ENCODE peak calls at places on chromosomes 13 and 19, in nine cellular contexts. One of them, this sample, is unnamed.

GRCh38 chr19:1911098-1911497 is 5.9 kb downstream of the ADAT3 start:
- DNase-seq in retinal pigment epithelial cell: no peak
- DNase-seq in CD8-positive, alpha-beta T cell: no peak
- DNase-seq in lower leg skin: no peak
- DNase-seq in IMR-90: no peak
- DNase-seq in AG10803: no peak
- DNase-seq in PC-9: no peak
- DNase-seq in HCT116: no peak
- DNase-seq in psoas muscle: no peak
- DNase-seq in this sample: no peak

GRCh38 chr13:99587893-99588606 is 86.8 kb downstream of the TM9SF2 start:
- DNase-seq in lower leg skin: no peak
- DNase-seq in AG10803: no peak
- DNase-seq in HCT116: no peak
- DNase-seq in retinal pigment epithelial cell: no peak
- DNase-seq in CD8-positive, alpha-beta T cell: no peak
- DNase-seq in IMR-90: no peak
- DNase-seq in psoas muscle: no peak
- DNase-seq in PC-9: no peak
- DNase-seq in this sample: no peak

GRCh38 chr13:102597029-102598015 is 536 bp downstream of the TPP2 start:
- DNase-seq in CD8-positive, alpha-beta T cell: peak
- DNase-seq in psoas muscle: peak
- DNase-seq in lower leg skin: peak
- DNase-seq in PC-9: peak
- DNase-seq in HCT116: no peak
- DNase-seq in retinal pigment epithelial cell: no peak
- DNase-seq in IMR-90: peak
- DNase-seq in AG10803: peak
- DNase-seq in this sample: no peak

GRCh38 chr19:7673995-7674667 is 2.8 kb upstream of the MCEMP1 start:
- DNase-seq in psoas muscle: peak
- DNase-seq in IMR-90: peak
- DNase-seq in AG10803: peak
- DNase-seq in CD8-positive, alpha-beta T cell: no peak
- DNase-seq in retinal pigment epithelial cell: no peak
- DNase-seq in lower leg skin: peak
- DNase-seq in PC-9: peak
- DNase-seq in HCT116: peak
- DNase-seq in this sample: no peak

GRCh38 chr13:20408181-20408580 is 117.5 kb downstream of the CRYL1 start:
- DNase-seq in psoas muscle: no peak
- DNase-seq in retinal pigment epithelial cell: no peak
- DNase-seq in CD8-positive, alpha-beta T cell: no peak
- DNase-seq in lower leg skin: no peak
- DNase-seq in HCT116: no peak
- DNase-seq in IMR-90: no peak
- DNase-seq in AG10803: no peak
- DNase-seq in PC-9: no peak
- DNase-seq in this sample: no peak

GRCh38 chr13:28794370-28794769 is 25.8 kb upstream of the MTUS2 start:
- DNase-seq in PC-9: no peak
- DNase-seq in retinal pigment epithelial cell: no peak
- DNase-seq in lower leg skin: no peak
- DNase-seq in psoas muscle: no peak
- DNase-seq in IMR-90: no peak
- DNase-seq in HCT116: no peak
- DNase-seq in CD8-positive, alpha-beta T cell: no peak
- DNase-seq in AG10803: no peak
- DNase-seq in this sample: no peak

GRCh38 chr19:13850910-13851753 is 25.8 kb upstream of the NANOS3 start:
- DNase-seq in AG10803: peak
- DNase-seq in IMR-90: peak
- DNase-seq in retinal pigment epithelial cell: peak
- DNase-seq in CD8-positive, alpha-beta T cell: no peak
- DNase-seq in lower leg skin: peak
- DNase-seq in HCT116: peak
- DNase-seq in psoas muscle: peak
- DNase-seq in PC-9: peak
- DNase-seq in this sample: peak

GRCh38 chr19:43723588-43723987 is 7.7 kb downstream of the IRGC start:
- DNase-seq in AG10803: no peak
- DNase-seq in psoas muscle: no peak
- DNase-seq in retinal pigment epithelial cell: no peak
- DNase-seq in PC-9: no peak
- DNase-seq in lower leg skin: no peak
- DNase-seq in IMR-90: no peak
- DNase-seq in CD8-positive, alpha-beta T cell: no peak
- DNase-seq in HCT116: peak
- DNase-seq in this sample: no peak

GRCh38 chr13:85985791-85986190 is 186.6 kb upstream of the SLITRK6 start:
- DNase-seq in PC-9: no peak
- DNase-seq in AG10803: no peak
- DNase-seq in psoas muscle: no peak
- DNase-seq in retinal pigment epithelial cell: no peak
- DNase-seq in IMR-90: no peak
- DNase-seq in HCT116: no peak
- DNase-seq in CD8-positive, alpha-beta T cell: no peak
- DNase-seq in lower leg skin: no peak
- DNase-seq in this sample: no peak

GRCh38 chr13:43939149-43939548 is 59.4 kb downstream of the LACC1 start:
- DNase-seq in CD8-positive, alpha-beta T cell: no peak
- DNase-seq in IMR-90: no peak
- DNase-seq in retinal pigment epithelial cell: no peak
- DNase-seq in psoas muscle: no peak
- DNase-seq in HCT116: no peak
- DNase-seq in AG10803: no peak
- DNase-seq in PC-9: peak
- DNase-seq in lower leg skin: no peak
- DNase-seq in this sample: no peak

GRCh38 chr13:114115191-114115671 is 17.2 kb downstream of the RASA3 start:
- DNase-seq in HCT116: no peak
- DNase-seq in PC-9: no peak
- DNase-seq in psoas muscle: peak
- DNase-seq in CD8-positive, alpha-beta T cell: no peak
- DNase-seq in lower leg skin: no peak
- DNase-seq in IMR-90: peak
- DNase-seq in retinal pigment epithelial cell: no peak
- DNase-seq in AG10803: peak
- DNase-seq in this sample: peak

GRCh38 chr13:112688560-112689497 is 1.0 kb upstream of the ATP11A start:
- DNase-seq in PC-9: no peak
- DNase-seq in CD8-positive, alpha-beta T cell: no peak
- DNase-seq in IMR-90: no peak
- DNase-seq in psoas muscle: no peak
- DNase-seq in AG10803: peak
- DNase-seq in retinal pigment epithelial cell: no peak
- DNase-seq in HCT116: no peak
- DNase-seq in lower leg skin: no peak
- DNase-seq in this sample: no peak

GRCh38 chr19:56162258-56162657 is 13.6 kb upstream of the GALP start:
- DNase-seq in IMR-90: peak
- DNase-seq in psoas muscle: no peak
- DNase-seq in HCT116: no peak
- DNase-seq in AG10803: no peak
- DNase-seq in PC-9: no peak
- DNase-seq in lower leg skin: no peak
- DNase-seq in retinal pigment epithelial cell: no peak
- DNase-seq in CD8-positive, alpha-beta T cell: no peak
- DNase-seq in this sample: no peak

GRCh38 chr13:29922896-29923295 is 72.5 kb upstream of the UBL3 start:
- DNase-seq in PC-9: no peak
- DNase-seq in CD8-positive, alpha-beta T cell: no peak
- DNase-seq in HCT116: no peak
- DNase-seq in retinal pigment epithelial cell: no peak
- DNase-seq in AG10803: peak
- DNase-seq in lower leg skin: no peak
- DNase-seq in IMR-90: peak
- DNase-seq in psoas muscle: no peak
- DNase-seq in this sample: no peak

GRCh38 chr19:50708179-50708879 is 11.3 kb downstream of the SHANK1 start:
- DNase-seq in AG10803: no peak
- DNase-seq in retinal pigment epithelial cell: no peak
- DNase-seq in HCT116: no peak
- DNase-seq in psoas muscle: peak
- DNase-seq in CD8-positive, alpha-beta T cell: no peak
- DNase-seq in IMR-90: peak
- DNase-seq in lower leg skin: no peak
- DNase-seq in PC-9: no peak
- DNase-seq in this sample: no peak

GRCh38 chr19:50711805-50712204 is 7.8 kb downstream of the SHANK1 start:
- DNase-seq in IMR-90: no peak
- DNase-seq in HCT116: no peak
- DNase-seq in lower leg skin: no peak
- DNase-seq in AG10803: no peak
- DNase-seq in PC-9: no peak
- DNase-seq in retinal pigment epithelial cell: no peak
- DNase-seq in CD8-positive, alpha-beta T cell: no peak
- DNase-seq in psoas muscle: peak
- DNase-seq in this sample: no peak

GRCh38 chr19:50710612-50711011 is 9.0 kb downstream of the SHANK1 start:
- DNase-seq in CD8-positive, alpha-beta T cell: no peak
- DNase-seq in HCT116: no peak
- DNase-seq in PC-9: no peak
- DNase-seq in psoas muscle: peak
- DNase-seq in lower leg skin: no peak
- DNase-seq in IMR-90: no peak
- DNase-seq in AG10803: no peak
- DNase-seq in retinal pigment epithelial cell: no peak
- DNase-seq in this sample: no peak

GRCh38 chr19:50711196-50711595 is 8.4 kb downstream of the SHANK1 start:
- DNase-seq in PC-9: no peak
- DNase-seq in HCT116: no peak
- DNase-seq in CD8-positive, alpha-beta T cell: no peak
- DNase-seq in psoas muscle: peak
- DNase-seq in AG10803: no peak
- DNase-seq in IMR-90: no peak
- DNase-seq in lower leg skin: no peak
- DNase-seq in retinal pigment epithelial cell: no peak
- DNase-seq in this sample: no peak

DNA sequence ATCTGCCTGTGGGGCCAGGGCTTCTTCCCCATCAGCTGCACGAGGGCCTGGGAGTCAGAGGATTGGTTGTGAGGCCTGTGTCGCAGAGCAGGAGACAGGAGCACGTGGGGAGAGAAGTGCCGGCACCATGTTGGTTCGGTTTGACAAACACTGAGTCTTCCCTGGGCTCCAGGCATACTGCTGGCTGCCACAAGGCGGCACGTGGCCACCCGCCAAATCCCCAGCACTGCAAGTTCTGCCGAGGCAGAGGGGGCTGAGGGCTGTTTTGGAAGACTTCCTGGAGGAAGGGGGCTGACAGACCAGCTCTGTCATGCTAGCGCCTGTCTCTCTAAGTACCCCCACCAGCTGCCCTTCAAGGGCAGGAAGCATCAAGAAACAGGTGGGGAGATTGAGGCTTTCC is 9.5 kb downstream of the SHANK1 start:
- DNase-seq in HCT116: no peak
- DNase-seq in psoas muscle: peak
- DNase-seq in lower leg skin: no peak
- DNase-seq in IMR-90: no peak
- DNase-seq in PC-9: no peak
- DNase-seq in retinal pigment epithelial cell: no peak
- DNase-seq in AG10803: no peak
- DNase-seq in CD8-positive, alpha-beta T cell: no peak
- DNase-seq in this sample: no peak
- TF ChIP-seq CTCF in HCT116: peak
- TF ChIP-seq CTCF in psoas muscle: no peak
- TF ChIP-seq CTCF in lower leg skin: no peak
- TF ChIP-seq CTCF in IMR-90: peak
- TF ChIP-seq CTCF in PC-9: no peak
- TF ChIP-seq CTCF in retinal pigment epithelial cell: no peak
- TF ChIP-seq CTCF in AG10803: peak
- TF ChIP-seq CTCF in CD8-positive, alpha-beta T cell: no peak
- TF ChIP-seq CTCF in this sample: no peak

GRCh38 chr19:46297700-46298476 is 1.0 kb downstream of the HIF3A start:
- DNase-seq in IMR-90: no peak
- DNase-seq in PC-9: no peak
- DNase-seq in psoas muscle: peak
- DNase-seq in AG10803: no peak
- DNase-seq in retinal pigment epithelial cell: no peak
- DNase-seq in HCT116: no peak
- DNase-seq in CD8-positive, alpha-beta T cell: no peak
- DNase-seq in lower leg skin: peak
- DNase-seq in this sample: no peak
- H3K4me3 ChIP-seq in IMR-90: no peak
- H3K4me3 ChIP-seq in PC-9: no peak
- H3K4me3 ChIP-seq in psoas muscle: peak
- H3K4me3 ChIP-seq in AG10803: no peak
- H3K4me3 ChIP-seq in retinal pigment epithelial cell: peak
- H3K4me3 ChIP-seq in HCT116: no peak
- H3K4me3 ChIP-seq in CD8-positive, alpha-beta T cell: no peak
- H3K4me3 ChIP-seq in lower leg skin: peak
- H3K4me3 ChIP-seq in this sample: no peak

GRCh38 chr13:98413796-98414195 is 163.1 kb downstream of the STK24 start:
- DNase-seq in PC-9: no peak
- DNase-seq in CD8-positive, alpha-beta T cell: no peak
- DNase-seq in lower leg skin: no peak
- DNase-seq in psoas muscle: no peak
- DNase-seq in IMR-90: no peak
- DNase-seq in retinal pigment epithelial cell: no peak
- DNase-seq in AG10803: no peak
- DNase-seq in HCT116: no peak
- DNase-seq in this sample: no peak
- TF ChIP-seq CTCF in PC-9: no peak
- TF ChIP-seq CTCF in CD8-positive, alpha-beta T cell: no peak
- TF ChIP-seq CTCF in lower leg skin: no peak
- TF ChIP-seq CTCF in psoas muscle: no peak
- TF ChIP-seq CTCF in IMR-90: no peak
- TF ChIP-seq CTCF in retinal pigment epithelial cell: no peak
- TF ChIP-seq CTCF in AG10803: no peak
- TF ChIP-seq CTCF in HCT116: peak
- TF ChIP-seq CTCF in this sample: no peak

GRCh38 chr13:48655291-48655690 is 1.6 kb downstream of the CYSLTR2 start:
- DNase-seq in PC-9: no peak
- DNase-seq in HCT116: no peak
- DNase-seq in lower leg skin: no peak
- DNase-seq in IMR-90: no peak
- DNase-seq in CD8-positive, alpha-beta T cell: no peak
- DNase-seq in AG10803: no peak
- DNase-seq in psoas muscle: no peak
- DNase-seq in retinal pigment epithelial cell: no peak
- DNase-seq in this sample: no peak
- H3K4me3 ChIP-seq in PC-9: no peak
- H3K4me3 ChIP-seq in HCT116: no peak
- H3K4me3 ChIP-seq in lower leg skin: no peak
- H3K4me3 ChIP-seq in IMR-90: no peak
- H3K4me3 ChIP-seq in CD8-positive, alpha-beta T cell: no peak
- H3K4me3 ChIP-seq in AG10803: no peak
- H3K4me3 ChIP-seq in psoas muscle: no peak
- H3K4me3 ChIP-seq in retinal pigment epithelial cell: no peak
- H3K4me3 ChIP-seq in this sample: no peak

DNA sequence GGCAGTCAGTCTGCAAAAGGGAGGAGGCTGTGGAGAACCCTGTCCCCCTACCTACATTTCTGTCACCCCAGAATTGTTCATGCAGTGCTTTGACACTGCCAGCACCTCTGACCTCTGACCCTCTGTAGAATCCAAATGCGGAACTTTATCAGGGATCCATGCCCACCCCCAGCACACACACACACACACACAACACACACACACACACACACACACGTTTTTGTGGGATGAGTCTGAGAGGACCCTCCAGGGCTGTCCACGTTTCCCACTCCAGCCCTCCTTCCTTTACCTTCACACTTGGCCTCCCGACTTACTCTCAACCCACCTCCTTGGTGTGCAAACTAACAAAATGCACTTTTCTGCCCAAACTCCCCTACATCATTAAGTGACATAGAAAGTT is 42.3 kb upstream of the TSHZ3 start:
- DNase-seq in AG10803: no peak
- DNase-seq in lower leg skin: no peak
- DNase-seq in psoas muscle: no peak
- DNase-seq in IMR-90: no peak
- DNase-seq in CD8-positive, alpha-beta T cell: no peak
- DNase-seq in PC-9: no peak
- DNase-seq in retinal pigment epithelial cell: no peak
- DNase-seq in HCT116: no peak
- DNase-seq in this sample: no peak
- TF ChIP-seq CTCF in AG10803: no peak
- TF ChIP-seq CTCF in lower leg skin: no peak
- TF ChIP-seq CTCF in psoas muscle: no peak
- TF ChIP-seq CTCF in IMR-90: no peak
- TF ChIP-seq CTCF in CD8-positive, alpha-beta T cell: no peak
- TF ChIP-seq CTCF in PC-9: no peak
- TF ChIP-seq CTCF in retinal pigment epithelial cell: no peak
- TF ChIP-seq CTCF in HCT116: no peak
- TF ChIP-seq CTCF in this sample: no peak

This sample was measured in epithelial cell of proximal tubule.